ENCODE peak calls at places on chromosomes 3 and 15, in eight cellular contexts. X, U, Z, F, L, V, G and T are unnamed samples.
A peak's percentile ranks its signal among the peaks of the same experiment; 100 is the strongest.

GRCh38 chr3:193124861-193125260 is 116.2 kb upstream of the PLAAT1 start:
- DNase-seq in F (peak; percentile 30), G (no peak), X (no peak), Z (no peak), L (no peak), U (no peak), V (no peak), T (no peak)

GRCh38 chr3:187773963-187774789 is 28.9 kb upstream of the BCL6 start:
- DNase-seq in F (no peak), V (no peak), X (no peak), L (no peak), Z (no peak), U (no peak), G (no peak), T (no peak)

GRCh38 chr15:73935547-73935946 is 9.3 kb downstream of the LOXL1 start:
- DNase-seq in U (no peak), L (no peak), Z (no peak), G (no peak), X (no peak), F (no peak), V (no peak), T (no peak)

GRCh38 chr15:79168922-79169322 is 78.3 kb upstream of the RASGRF1 start:
- DNase-seq in V (peak; percentile 84), U (no peak), Z (no peak), L (no peak), F (no peak), G (no peak), X (no peak), T (no peak)

GRCh38 chr3:88231207-88231606 is 81.4 kb downstream of the C3orf38 start:
- DNase-seq in V (no peak), F (no peak), G (no peak), X (no peak), L (no peak), U (no peak), Z (no peak), T (no peak)

GRCh38 chr15:86329311-86330013 is 249.8 kb downstream of the AGBL1 start:
- DNase-seq in V (no peak), U (no peak), Z (no peak), X (no peak), L (no peak), G (no peak), F (no peak), T (no peak)

GRCh38 chr3:186967686-186968085 is 37.4 kb downstream of the ST6GAL1 start:
- DNase-seq in V (no peak), L (no peak), G (no peak), F (no peak), Z (no peak), U (no peak), X (no peak), T (peak; percentile 63)

GRCh38 chr15:73822998-73823397 is 50.4 kb upstream of the TBC1D21 start:
- DNase-seq in L (no peak), V (no peak), Z (no peak), G (no peak), X (no peak), F (no peak), U (no peak), T (no peak)

GRCh38 chr3:17054944-17055343 is 170.2 kb downstream of the PLCL2 start:
- DNase-seq in G (no peak), V (no peak), Z (no peak), U (no peak), F (no peak), L (no peak), X (no peak), T (no peak)

GRCh38 chr3:170350515-170351413 is 6.8 kb upstream of the SKIL start:
- DNase-seq in L (no peak), U (no peak), F (no peak), Z (no peak), V (no peak), G (no peak), X (no peak), T (no peak)

GRCh38 chr3:128269796-128270195 is 116.5 kb downstream of the EEFSEC start:
- DNase-seq in L (no peak), X (no peak), U (no peak), F (no peak), V (no peak), G (no peak), Z (no peak), T (no peak)

GRCh38 chr3:194824676-194825075 is 139.0 kb downstream of the FAM43A start:
- DNase-seq in U (no peak), G (peak; percentile 75), V (no peak), X (no peak), F (no peak), Z (no peak), L (no peak), T (no peak)

GRCh38 chr3:156532730-156533129 is 22.2 kb downstream of the SSR3 start:
- DNase-seq in U (no peak), G (no peak), V (no peak), L (no peak), X (no peak), Z (no peak), F (no peak), T (no peak)

GRCh38 chr3:187064210-187065115 is 74.8 kb downstream of the RPL39L start:
- DNase-seq in V (no peak), G (no peak), L (no peak), F (no peak), X (peak; percentile 73), U (no peak), Z (no peak), T (no peak)

GRCh38 chr3:44712455-44713075 is at the start of gene ZNF502:
- DNase-seq in U (peak; percentile 86), X (peak; percentile 67), V (peak; percentile 76), G (peak; percentile 78), F (peak; percentile 87), L (no peak), Z (peak; percentile 13), T (peak; percentile 86)
- TF ChIP-seq CTCF in U (peak; percentile 18), X (peak; percentile 27), V (no peak), G (no peak), F (peak; percentile 48), L (no peak), Z (no peak), T (peak; percentile 51)

DNA sequence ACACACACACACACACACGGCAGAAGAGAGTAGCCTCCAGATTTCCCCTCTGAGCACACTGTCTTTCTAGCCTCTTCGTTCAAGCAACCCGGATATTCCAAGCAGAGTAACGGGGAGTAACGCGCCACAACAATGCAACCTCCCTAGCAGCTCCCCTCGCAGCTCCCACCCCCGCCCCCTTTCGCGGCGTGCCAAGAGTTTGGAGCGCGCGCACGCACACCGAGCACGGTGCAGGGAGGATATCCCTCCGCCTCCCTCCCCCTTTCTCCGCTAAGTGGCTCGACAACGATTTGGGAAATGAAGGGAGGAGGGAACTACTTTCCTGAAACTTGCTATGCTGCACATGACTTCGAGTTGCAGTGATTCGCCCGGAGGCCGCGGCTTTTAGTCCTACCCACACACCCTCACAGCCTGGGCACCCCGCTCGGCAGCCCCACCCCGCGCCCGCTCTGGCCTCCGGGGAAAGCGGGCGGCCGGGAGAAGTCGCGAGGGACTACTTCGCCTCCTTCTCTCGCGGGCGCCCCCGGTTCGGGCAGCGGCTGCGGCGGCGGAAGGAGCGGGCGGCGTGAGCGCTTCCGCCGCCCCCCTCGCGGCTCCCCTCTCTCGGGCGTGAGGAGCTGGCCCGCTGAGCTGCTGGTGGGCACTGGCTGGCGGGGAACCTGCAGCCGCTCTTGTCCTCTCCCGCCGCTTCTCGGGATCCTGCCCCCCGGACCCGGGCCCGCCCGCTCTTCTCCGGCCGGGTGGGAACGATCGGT is 733 bp upstream of the SPRED1 start:
- DNase-seq in U (peak; percentile 94), F (peak; percentile 70), L (peak; percentile 82), Z (peak; percentile 26), X (peak; percentile 96), V (peak; percentile 95), G (peak; percentile 81), T (peak; percentile 88)
- TF ChIP-seq CTCF in U (peak; percentile 4), F (no peak), L (no peak), Z (no peak), X (no peak), V (no peak), G (no peak), T (no peak)

DNA sequence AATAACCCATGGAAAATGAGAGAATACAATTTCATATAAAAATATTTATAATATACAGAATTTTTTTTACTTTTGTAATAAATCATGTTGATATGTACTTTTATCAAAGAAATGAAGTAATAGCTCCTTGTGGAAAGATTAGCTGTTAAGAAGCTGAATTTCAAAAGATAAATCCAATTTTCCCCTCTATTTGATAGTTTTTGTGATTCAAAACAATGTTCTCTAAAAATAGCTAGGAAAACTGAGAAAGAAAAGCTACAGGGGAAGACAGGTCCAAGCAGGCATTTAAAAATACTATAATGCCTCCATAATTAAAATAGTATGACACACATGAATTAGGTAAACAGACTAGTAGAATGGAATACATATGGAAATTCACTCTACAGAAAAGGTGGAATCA is 44.9 kb downstream of the SCAPER start:
- DNase-seq in X (no peak), V (no peak), L (no peak), Z (no peak), G (no peak), F (no peak), U (no peak), T (no peak)
- TF ChIP-seq CTCF in X (no peak), V (no peak), L (no peak), Z (no peak), G (no peak), F (no peak), U (no peak), T (no peak)

GRCh38 chr3:14436954-14437281 is 34.5 kb downstream of the SLC6A6 start:
- DNase-seq in X (no peak), U (no peak), L (no peak), F (no peak), V (no peak), G (no peak), Z (no peak), T (no peak)

GRCh38 chr3:14435175-14436011 is 33.0 kb downstream of the SLC6A6 start:
- DNase-seq in F (no peak), Z (no peak), V (no peak), L (no peak), U (no peak), G (no peak), X (no peak), T (no peak)

GRCh38 chr3:14432996-14433572 is 30.7 kb downstream of the SLC6A6 start:
- DNase-seq in G (no peak), L (no peak), U (no peak), Z (no peak), V (no peak), X (no peak), F (no peak), T (no peak)

GRCh38 chr3:14434105-14434504 is 31.7 kb downstream of the SLC6A6 start:
- DNase-seq in G (peak; percentile 82), X (no peak), Z (no peak), F (no peak), L (no peak), U (no peak), V (no peak), T (no peak)

GRCh38 chr3:14434541-14435151 is 32.2 kb downstream of the SLC6A6 start:
- DNase-seq in G (peak; percentile 97), U (no peak), X (no peak), V (no peak), Z (no peak), F (no peak), L (no peak), T (no peak)
- TF ChIP-seq CTCF in G (no peak), U (no peak), X (no peak), V (no peak), Z (no peak), F (no peak), L (no peak), T (no peak)

GRCh38 chr3:56302417-56302816 is 165.8 kb downstream of the ERC2 start:
- DNase-seq in L (no peak), Z (no peak), F (no peak), U (no peak), G (no peak), X (no peak), V (no peak), T (no peak)
- TF ChIP-seq CTCF in L (peak; percentile 34), Z (no peak), F (no peak), U (no peak), G (no peak), X (peak; percentile 36), V (peak; percentile 65), T (no peak)

GRCh38 chr15:51917493-51917892 is 54.1 kb downstream of the LEO1 start:
- DNase-seq in L (no peak), Z (no peak), X (no peak), U (no peak), G (no peak), V (peak; percentile 77), F (no peak), T (no peak)
- TF ChIP-seq CTCF in L (peak; percentile 76), Z (no peak), X (peak; percentile 56), U (no peak), G (no peak), V (peak; percentile 77), F (no peak), T (no peak)